ENCODE peak calls at places on chromosomes 13 and 19, in nine cellular contexts. B is tibial artery, G is fibroblast of mammary gland, Z is body of pancreas, O is tibial nerve, A is right cardiac atrium, F is cardiac fibroblast, Q is lower leg skin, L is lower lobe of right lung. I is an unnamed sample.
A peak's percentile ranks its signal among the peaks of the same experiment; 100 is the strongest.

GRCh38 chr19:46372901-46373572 is 26.1 kb downstream of the PPP5C start:
- DNase-seq in B (no peak), G (peak; percentile 62), Z (peak; percentile 34), O (no peak), A (no peak), F (peak; percentile 67), Q (no peak), L (no peak), I (peak; percentile 67)

GRCh38 chr19:34269968-34270621 is 15.7 kb downstream of the GARRE1 start:
- DNase-seq in B (peak; percentile 61), G (peak; percentile 50), Z (peak; percentile 81), O (peak; percentile 27), A (peak; percentile 85), F (peak; percentile 90), Q (peak; percentile 45), L (peak; percentile 77), I (peak; percentile 77)

GRCh38 chr13:95644611-95645052 is at the start of gene DZIP1:
- DNase-seq in B (peak; percentile 57), G (peak; percentile 83), Z (peak; percentile 82), O (peak; percentile 47), A (peak; percentile 93), F (peak; percentile 87), Q (peak; percentile 28), L (peak; percentile 60), I (peak; percentile 92)

GRCh38 chr13:44921931-44922758 is 67.1 kb downstream of the NUFIP1 start:
- DNase-seq in B (peak; percentile 81), G (peak; percentile 99), Z (peak; percentile 79), O (peak; percentile 75), A (no peak), F (peak; percentile 98), Q (peak; percentile 71), L (no peak), I (peak; percentile 88)

GRCh38 chr13:74661851-74662250 is 527.6 kb upstream of the KLF12 start:
- DNase-seq in B (no peak), G (peak; percentile 12), Z (no peak), O (no peak), A (no peak), F (no peak), Q (no peak), L (no peak), I (peak; percentile 9)

GRCh38 chr13:35448465-35448864 is 28.0 kb downstream of the MAB21L1 start:
- DNase-seq in B (no peak), G (no peak), Z (no peak), O (no peak), A (no peak), F (no peak), Q (no peak), L (no peak), I (no peak)

GRCh38 chr19:54530866-54531265 is 28.2 kb downstream of the LAIR2 start:
- DNase-seq in B (no peak), G (no peak), Z (no peak), O (no peak), A (no peak), F (no peak), Q (no peak), L (no peak), I (no peak)

GRCh38 chr13:101845501-101846012 is 393.1 kb downstream of the ITGBL1 start:
- DNase-seq in B (no peak), G (peak; percentile 1), Z (no peak), O (no peak), A (no peak), F (peak; percentile 7), Q (no peak), L (no peak), I (no peak)

GRCh38 chr19:42208612-42209011 is 8.9 kb downstream of the DEDD2 start:
- DNase-seq in B (no peak), G (no peak), Z (no peak), O (no peak), A (no peak), F (no peak), Q (no peak), L (no peak), I (no peak)

GRCh38 chr19:39052243-39052746 is 19.9 kb upstream of the FBXO27 start:
- DNase-seq in B (peak; percentile 33), G (peak; percentile 45), Z (peak; percentile 62), O (peak; percentile 19), A (peak; percentile 78), F (peak; percentile 66), Q (peak; percentile 21), L (peak; percentile 81), I (peak; percentile 67)

GRCh38 chr19:39796000-39796498 is 17.4 kb downstream of the LEUTX start:
- DNase-seq in B (no peak), G (no peak), Z (no peak), O (no peak), A (no peak), F (no peak), Q (no peak), L (no peak), I (no peak)

GRCh38 chr13:20401958-20402856 is 123.5 kb downstream of the CRYL1 start:
- DNase-seq in B (no peak), G (peak; percentile 61), Z (no peak), O (no peak), A (no peak), F (peak; percentile 44), Q (no peak), L (no peak), I (no peak)

GRCh38 chr13:61350351-61350750 is 65.3 kb downstream of the PCDH20 start:
- DNase-seq in B (no peak), G (no peak), Z (no peak), O (no peak), A (no peak), F (no peak), Q (no peak), L (no peak), I (no peak)

GRCh38 chr19:17611462-17612244 is 56.2 kb downstream of the COLGALT1 start:
- DNase-seq in B (no peak), G (no peak), Z (no peak), O (no peak), A (no peak), F (no peak), Q (no peak), L (no peak), I (no peak)

GRCh38 chr19:51479531-51480331 is 1.4 kb downstream of the CEACAM18 start:
- DNase-seq in B (no peak), G (no peak), Z (no peak), O (no peak), A (no peak), F (no peak), Q (no peak), L (no peak), I (no peak)

GRCh38 chr19:15671237-15671636 is 1.6 kb upstream of the CYP4F12 start:
- DNase-seq in B (no peak), G (no peak), Z (no peak), O (no peak), A (no peak), F (no peak), Q (no peak), L (no peak), I (no peak)

GRCh38 chr19:45069056-45069455 is 7.2 kb downstream of the ZNF296 start:
- DNase-seq in B (no peak), G (peak; percentile 48), Z (no peak), O (no peak), A (no peak), F (no peak), Q (no peak), L (no peak), I (peak; percentile 55)

GRCh38 chr19:16462757-16463250 is 9.0 kb downstream of the EPS15L1 start:
- DNase-seq in B (no peak), G (peak; percentile 56), Z (no peak), O (no peak), A (no peak), F (peak; percentile 72), Q (no peak), L (no peak), I (peak; percentile 56)

GRCh38 chr19:38005224-38005614 is 98.2 kb downstream of the SIPA1L3 start:
- DNase-seq in B (no peak), G (no peak), Z (no peak), O (no peak), A (no peak), F (no peak), Q (no peak), L (no peak), I (no peak)

GRCh38 chr13:76992548-76993001 is 694 bp downstream of the CLN5 start:
- DNase-seq in B (peak; percentile 36), G (peak; percentile 26), Z (peak; percentile 37), O (peak; percentile 42), A (peak; percentile 50), F (peak; percentile 43), Q (peak; percentile 30), L (no peak), I (peak; percentile 9)

GRCh38 chr19:42380155-42380554 is 9.9 kb downstream of the CNFN start:
- DNase-seq in B (no peak), G (no peak), Z (no peak), O (no peak), A (no peak), F (no peak), Q (no peak), L (no peak), I (no peak)

GRCh38 chr19:4844348-4845179 is 13.1 kb upstream of the TICAM1 start:
- DNase-seq in B (no peak), G (peak; percentile 82), Z (peak; percentile 43), O (no peak), A (peak; percentile 64), F (peak; percentile 22), Q (peak; percentile 64), L (no peak), I (no peak)

GRCh38 chr19:3034845-3035541 is 5.9 kb upstream of the TLE2 start:
- DNase-seq in B (no peak), G (peak; percentile 41), Z (peak; percentile 51), O (peak; percentile 41), A (peak; percentile 76), F (peak; percentile 41), Q (no peak), L (peak; percentile 60), I (no peak)
- H3K4me3 ChIP-seq in B (peak overlapping the region; percentile 51), G (peak overlapping the region; percentile 64), Z (no peak overlapping the region), O (peak overlapping the region; percentile 64), A (peak overlapping the region; percentile 72), F (peak overlapping the region; percentile 58), Q (peak overlapping the region; percentile 34), L (peak overlapping the region; percentile 67), I (peak overlapping the region; percentile 55)

DNA sequence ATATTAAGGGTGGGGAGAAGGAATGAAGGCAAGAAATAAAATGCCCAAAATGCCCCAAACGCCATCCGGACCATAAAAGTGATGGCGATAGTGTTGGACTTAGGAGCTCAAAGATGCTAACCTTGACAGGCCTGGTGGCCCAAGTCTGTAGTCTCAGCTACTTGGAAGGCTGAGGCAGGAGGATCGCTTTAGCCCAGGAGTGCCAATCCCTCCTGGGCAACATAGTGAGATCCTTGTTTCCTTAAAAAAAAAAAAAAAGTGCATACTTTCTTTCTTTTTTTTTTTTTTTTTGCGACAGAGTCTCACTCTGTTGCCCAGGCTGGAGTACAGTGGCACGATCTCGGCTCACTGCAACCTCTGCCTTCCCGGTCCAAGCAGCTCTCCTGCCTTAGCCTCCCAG is 32.0 kb upstream of the MRI1 start:
- DNase-seq in B (no peak), G (no peak), Z (no peak), O (no peak), A (no peak), F (no peak), Q (no peak), L (no peak), I (no peak)
- H3K4me3 ChIP-seq in B (peak overlapping the region; percentile 50), G (peak overlapping the region; percentile 79), Z (no peak overlapping the region), O (peak overlapping the region; percentile 56), A (no peak overlapping the region), F (peak overlapping the region; percentile 62), Q (no peak overlapping the region), L (peak overlapping the region; percentile 69), I (peak overlapping the region; percentile 63)

GRCh38 chr13:41713405-41713804 is 247.5 kb downstream of the VWA8 start:
- DNase-seq in B (no peak), G (no peak), Z (no peak), O (no peak), A (no peak), F (no peak), Q (no peak), L (no peak), I (no peak)
- H3K4me3 ChIP-seq in B (no peak overlapping the region), G (no peak overlapping the region), Z (no peak overlapping the region), O (no peak overlapping the region), A (no peak overlapping the region), F (no peak overlapping the region), Q (no peak overlapping the region), L (no peak overlapping the region), I (no peak overlapping the region)

GRCh38 chr19:50148528-50148927 is 14.6 kb downstream of the IZUMO2 start:
- DNase-seq in B (no peak), G (no peak), Z (no peak), O (no peak), A (no peak), F (no peak), Q (no peak), L (no peak), I (no peak)
- H3K4me3 ChIP-seq in B (no peak overlapping the region), G (no peak overlapping the region), Z (no peak overlapping the region), O (no peak overlapping the region), A (no peak overlapping the region), F (peak overlapping the region; percentile 67), Q (no peak overlapping the region), L (peak overlapping the region; percentile 76), I (no peak overlapping the region)

I was measured in MG63.